ENCODE peak calls at places on chromosome 10, in eight cellular contexts. L, S, H, I, Y, B, N and T are unnamed samples.

GRCh38 chr10:72846225-72846624 is 47.3 kb upstream of the OIT3 start:
- DNase-seq in L (no peak), S (no peak), H (no peak), I (no peak), Y (no peak), B (no peak), N (no peak), T (no peak)

GRCh38 chr10:109247819-109248218 is 675.5 kb downstream of the XPNPEP1 start:
- DNase-seq in L (no peak), S (no peak), H (no peak), I (no peak), Y (peak; percentile 21), B (no peak), N (no peak), T (no peak)

GRCh38 chr10:74650613-74651012 is 175.8 kb upstream of the KAT6B start:
- DNase-seq in L (no peak), S (no peak), H (no peak), I (no peak), Y (no peak), B (no peak), N (no peak), T (no peak)

GRCh38 chr10:106320078-106320477 is 844.4 kb downstream of the SORCS1 start:
- DNase-seq in L (no peak), S (peak; percentile 60), H (no peak), I (no peak), Y (no peak), B (no peak), N (no peak), T (no peak)

GRCh38 chr10:77773631-77774426 is 136.2 kb upstream of the KCNMA1 start:
- DNase-seq in L (no peak), S (no peak), H (no peak), I (no peak), Y (no peak), B (no peak), N (no peak), T (no peak)

GRCh38 chr10:9786576-9786975 is 1231.1 kb upstream of the CELF2 start:
- DNase-seq in L (no peak), S (no peak), H (no peak), I (no peak), Y (no peak), B (no peak), N (no peak), T (no peak)

GRCh38 chr10:100345570-100346330 is 1.3 kb upstream of the SCD start:
- DNase-seq in L (no peak), S (no peak), H (no peak), I (no peak), Y (no peak), B (no peak), N (no peak), T (no peak)

GRCh38 chr10:8159628-8160165 is 105.2 kb downstream of the GATA3 start:
- DNase-seq in L (no peak), S (no peak), H (no peak), I (no peak), Y (no peak), B (no peak), N (no peak), T (no peak)

GRCh38 chr10:17793823-17794759 is 15.1 kb upstream of the MRC1 start:
- DNase-seq in L (no peak), S (no peak), H (no peak), I (no peak), Y (peak; percentile 37), B (no peak), N (no peak), T (no peak)

GRCh38 chr10:7551891-7552731 is 114.7 kb downstream of the ITIH5 start:
- DNase-seq in L (no peak), S (no peak), H (no peak), I (no peak), Y (no peak), B (no peak), N (no peak), T (no peak)

GRCh38 chr10:7666253-7667023 is at the start of gene ITIH5:
- DNase-seq in L (peak; percentile 4), S (peak; percentile 71), H (peak; percentile 28), I (no peak), Y (no peak), B (peak; percentile 17), N (no peak), T (no peak)

GRCh38 chr10:119521443-119522204 is 20.9 kb downstream of the RGS10 start:
- DNase-seq in L (no peak), S (no peak), H (no peak), I (no peak), Y (no peak), B (no peak), N (no peak), T (no peak)

GRCh38 chr10:69335063-69335587 is 56.8 kb downstream of the HK1 start:
- DNase-seq in L (no peak), S (peak; percentile 92), H (no peak), I (no peak), Y (no peak), B (no peak), N (peak; percentile 29), T (no peak)

GRCh38 chr10:54769051-54769450 is 32.0 kb downstream of the PCDH15 start:
- DNase-seq in L (no peak), S (no peak), H (no peak), I (no peak), Y (no peak), B (no peak), N (no peak), T (no peak)

GRCh38 chr10:102504179-102504975 is 605 bp downstream of the SUFU start:
- DNase-seq in L (peak; percentile 17), S (peak; percentile 84), H (peak; percentile 52), I (peak; percentile 50), Y (peak; percentile 47), B (peak; percentile 30), N (peak; percentile 29), T (peak; percentile 54)

GRCh38 chr10:62011558-62011957 is 110.1 kb downstream of the ARID5B start:
- DNase-seq in L (no peak), S (no peak), H (no peak), I (no peak), Y (peak; percentile 54), B (no peak), N (no peak), T (no peak)

GRCh38 chr10:47340613-47341170 is 7.5 kb upstream of the RBP3 start:
- DNase-seq in L (peak; percentile 76), S (no peak), H (peak; percentile 49), I (peak; percentile 41), Y (peak; percentile 80), B (peak; percentile 81), N (peak; percentile 82), T (peak; percentile 28)

GRCh38 chr10:62582804-62583208 is 208.6 kb downstream of the ZNF365 start:
- DNase-seq in L (no peak), S (peak; percentile 74), H (peak; percentile 35), I (peak; percentile 29), Y (peak; percentile 53), B (peak; percentile 17), N (peak; percentile 42), T (no peak)

GRCh38 chr10:13102002-13102794 is 2.2 kb downstream of the OPTN start:
- DNase-seq in L (no peak), S (no peak), H (no peak), I (peak; percentile 34), Y (no peak), B (no peak), N (no peak), T (no peak)
- H3K4me3 ChIP-seq in L (no peak overlapping the region), S (peak overlapping the region; percentile 96), H (no peak overlapping the region), I (peak overlapping the region; percentile 1), Y (no peak overlapping the region), B (no peak overlapping the region), N (peak overlapping the region; percentile 86), T (peak overlapping the region; percentile 90)

DNA sequence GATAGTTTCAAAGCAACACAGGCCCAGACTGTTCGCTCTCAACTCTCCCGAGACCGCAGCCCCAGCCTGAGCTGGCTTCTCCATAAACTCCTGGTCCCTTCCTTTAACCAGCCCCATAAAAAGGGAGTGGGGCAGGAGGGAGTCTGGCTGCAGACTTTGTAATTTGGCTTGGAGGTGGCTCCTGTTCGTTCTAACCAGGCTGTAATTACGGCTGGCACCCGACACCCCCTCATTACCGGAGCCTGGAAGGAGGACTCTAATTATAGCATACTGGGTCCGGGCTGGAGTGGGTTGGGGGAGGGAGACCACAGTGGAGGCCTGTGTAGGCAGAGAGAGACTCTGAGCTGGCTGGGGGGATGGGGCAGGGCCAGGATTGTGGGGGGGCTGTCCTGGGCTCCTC is 49.7 kb downstream of the UNC5B start:
- DNase-seq in L (no peak), S (no peak), H (no peak), I (no peak), Y (no peak), B (no peak), N (peak; percentile 55), T (no peak)
- H3K4me1 ChIP-seq in L (no peaks in the 10 kb centered on the region), S (peaks cover 14% of the 10 kb centered on the region), H (peaks cover 11% of the 10 kb centered on the region), I (peaks cover 9% of the 10 kb centered on the region), Y (peaks cover 16% of the 10 kb centered on the region), B (peaks cover 19% of the 10 kb centered on the region), N (peaks cover 59% of the 10 kb centered on the region), T (no peaks in the 10 kb centered on the region)

GRCh38 chr10:97914837-97915211 is 65.2 kb downstream of the GOLGA7B start:
- DNase-seq in L (peak; percentile 64), S (peak; percentile 91), H (peak; percentile 64), I (peak; percentile 59), Y (peak; percentile 78), B (peak; percentile 88), N (peak; percentile 78), T (peak; percentile 66)

GRCh38 chr10:97915761-97916160 is 66.1 kb downstream of the GOLGA7B start:
- DNase-seq in L (no peak), S (no peak), H (no peak), I (no peak), Y (no peak), B (no peak), N (no peak), T (no peak)

GRCh38 chr10:97915346-97915745 is 65.7 kb downstream of the GOLGA7B start:
- DNase-seq in L (no peak), S (no peak), H (no peak), I (no peak), Y (no peak), B (no peak), N (no peak), T (no peak)

GRCh38 chr10:97913554-97913953 is 63.9 kb downstream of the GOLGA7B start:
- DNase-seq in L (no peak), S (no peak), H (no peak), I (no peak), Y (no peak), B (no peak), N (no peak), T (no peak)

GRCh38 chr10:97914171-97914836 is 64.7 kb downstream of the GOLGA7B start:
- DNase-seq in L (no peak), S (no peak), H (no peak), I (no peak), Y (no peak), B (no peak), N (no peak), T (no peak)
- H3K4me3 ChIP-seq in L (no peak overlapping the region), S (no peak overlapping the region), H (no peak overlapping the region), I (no peak overlapping the region), Y (no peak overlapping the region), B (no peak overlapping the region), N (no peak overlapping the region), T (no peak overlapping the region)

DNA sequence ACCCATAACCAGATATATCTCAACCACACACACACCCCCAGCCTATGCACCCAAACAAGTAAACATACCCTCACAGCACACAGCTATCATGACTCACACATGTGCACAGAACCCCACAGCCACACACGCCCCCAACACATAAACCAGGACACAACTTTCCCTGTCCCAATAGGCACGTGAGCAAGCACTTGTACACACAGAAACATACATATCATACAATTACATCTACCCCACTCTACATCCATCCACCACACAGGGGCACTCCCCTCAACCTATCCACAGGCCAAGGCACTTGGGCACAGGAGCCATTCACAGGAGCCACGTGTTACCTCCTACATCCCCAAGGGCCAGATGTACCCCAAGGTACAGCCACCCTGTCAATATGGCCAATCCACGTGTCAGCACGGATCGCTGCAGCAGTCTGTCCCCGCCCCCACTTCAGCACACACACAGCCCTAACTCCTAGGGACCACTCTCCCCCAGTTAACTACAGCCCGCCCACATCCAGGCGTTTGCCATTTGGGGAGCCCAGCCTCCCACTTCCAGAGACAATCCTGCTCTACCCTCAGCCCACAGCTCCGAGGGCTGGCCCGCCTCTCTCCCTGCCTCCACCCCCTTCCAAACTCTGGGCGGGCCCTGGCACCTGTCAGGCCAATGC is 163.5 kb downstream of the SH3PXD2A start:
- DNase-seq in L (no peak), S (peak; percentile 70), H (no peak), I (no peak), Y (no peak), B (no peak), N (no peak), T (no peak)
- H3K4me1 ChIP-seq in L (peaks cover 25% of the 10 kb centered on the region), S (peaks cover 22% of the 10 kb centered on the region), H (no peaks in the 10 kb centered on the region), I (peaks cover 5% of the 10 kb centered on the region), Y (peaks cover 26% of the 10 kb centered on the region), B (peaks cover 12% of the 10 kb centered on the region), N (peaks cover 39% of the 10 kb centered on the region), T (peaks cover 39% of the 10 kb centered on the region)